ENCODE peak calls at places on chromosomes 13 and 19, in ten cellular contexts. H is AG10803; R is RPMI7951; P is HFF-Myc; U is type B pancreatic cell; X is stimulated activated CD4-positive, alpha-beta T cell treated with anti-CD3 and anti-CD28 coated beads, TNF-alpha, amount 100 ng/mL, for 48 hours; D is NCI-H1105; A is neural crest cell; E is body of pancreas; F is NCI-H1436. I is an unnamed sample.

GRCh38 chr19:11535792-11536595 is 2.7 kb upstream of the CNN1 start:
- DNase-seq in H (peak), R (peak), P (peak), U (peak), X (peak), D (peak), A (peak), E (peak), F (peak), I (peak)

GRCh38 chr13:45742985-45743384 is 40.9 kb downstream of the CBY2 start:
- DNase-seq in H (no peak), R (no peak), P (no peak), U (no peak), X (no peak), D (no peak), A (no peak), E (no peak), F (no peak), I (no peak)

GRCh38 chr13:26600345-26600761 is 42.9 kb downstream of the WASF3 start:
- DNase-seq in H (peak), R (no peak), P (no peak), U (no peak), X (no peak), D (no peak), A (no peak), E (no peak), F (no peak), I (no peak)

GRCh38 chr19:46404884-46405658 is 8.3 kb downstream of the CCDC8 start:
- DNase-seq in H (no peak), R (no peak), P (no peak), U (no peak), X (no peak), D (no peak), A (no peak), E (peak), F (no peak), I (peak)

GRCh38 chr19:53254451-53255341 is at the start of gene ZNF677:
- DNase-seq in H (peak), R (peak), P (no peak), U (peak), X (peak), D (no peak), A (peak), E (peak), F (peak), I (no peak)

GRCh38 chr13:113445791-113446487 is 7.3 kb downstream of the ADPRHL1 start:
- DNase-seq in H (no peak), R (no peak), P (no peak), U (no peak), X (no peak), D (no peak), A (no peak), E (no peak), F (no peak), I (no peak)

GRCh38 chr13:102758842-102759241 is 14.7 kb downstream of the TEX30 start:
- DNase-seq in H (no peak), R (no peak), P (no peak), U (no peak), X (no peak), D (no peak), A (no peak), E (no peak), F (no peak), I (no peak)

GRCh38 chr13:62747152-62747551 is 1331.5 kb upstream of the PCDH20 start:
- DNase-seq in H (no peak), R (peak), P (no peak), U (no peak), X (no peak), D (no peak), A (no peak), E (no peak), F (no peak), I (no peak)

GRCh38 chr13:50760751-50761150 is 82.7 kb downstream of the DLEU7 start:
- DNase-seq in H (no peak), R (no peak), P (no peak), U (no peak), X (no peak), D (no peak), A (no peak), E (no peak), F (no peak), I (no peak)

GRCh38 chr19:42198676-42199439 is 18.6 kb downstream of the DEDD2 start:
- DNase-seq in H (no peak), R (no peak), P (no peak), U (no peak), X (peak), D (no peak), A (no peak), E (no peak), F (no peak), I (no peak)

GRCh38 chr13:113800576-113800926 is 41.5 kb downstream of the TMEM255B start:
- DNase-seq in H (no peak), R (no peak), P (no peak), U (no peak), X (no peak), D (no peak), A (no peak), E (no peak), F (no peak), I (no peak)

GRCh38 chr19:7138402-7138801 is 68.9 kb downstream of the ZNF557 start:
- DNase-seq in H (no peak), R (no peak), P (no peak), U (no peak), X (no peak), D (no peak), A (no peak), E (no peak), F (no peak), I (no peak)

I was measured in HuH-7.5.